ENCODE peak calls at places on chromosome 1, in eight cellular contexts. K, I, F, T, V, C, Q and X are unnamed samples.

GRCh38 chr1:218249757-218250156 is 35.3 kb upstream of the RRP15 start:
- DNase-seq in K (no peak), I (no peak), F (no peak), T (no peak), V (no peak), C (no peak), Q (no peak), X (no peak)

GRCh38 chr1:78434351-78434750 is 56.4 kb upstream of the PTGFR start:
- DNase-seq in K (no peak), I (no peak), F (no peak), T (no peak), V (no peak), C (no peak), Q (no peak), X (no peak)

GRCh38 chr1:29271724-29272123 is 35.4 kb downstream of the PTPRU start:
- DNase-seq in K (peak), I (peak), F (peak), T (peak), V (no peak), C (peak), Q (no peak), X (peak)

GRCh38 chr1:81155131-81155530 is 645.6 kb upstream of the ADGRL2 start:
- DNase-seq in K (no peak), I (peak), F (peak), T (no peak), V (no peak), C (peak), Q (no peak), X (peak)

GRCh38 chr1:207282496-207283380 is 38.7 kb upstream of the CD55 start:
- DNase-seq in K (peak), I (no peak), F (peak), T (no peak), V (no peak), C (peak), Q (no peak), X (no peak)

GRCh38 chr1:200907611-200908097 is 13.0 kb downstream of the INAVA start:
- DNase-seq in K (no peak), I (no peak), F (no peak), T (no peak), V (no peak), C (no peak), Q (no peak), X (no peak)

GRCh38 chr1:44212355-44213221 is 683 bp upstream of the DMAP1 start:
- DNase-seq in K (no peak), I (no peak), F (no peak), T (no peak), V (no peak), C (no peak), Q (no peak), X (no peak)

GRCh38 chr1:167849656-167850055 is 64.3 kb downstream of the ADCY10 start:
- DNase-seq in K (no peak), I (no peak), F (no peak), T (no peak), V (no peak), C (no peak), Q (no peak), X (no peak)

GRCh38 chr1:35120458-35121133 is 41.4 kb downstream of the ZMYM1 start:
- DNase-seq in K (peak), I (peak), F (peak), T (no peak), V (no peak), C (no peak), Q (no peak), X (no peak)

GRCh38 chr1:222283147-222283768 is 264.6 kb downstream of the HHIPL2 start:
- DNase-seq in K (no peak), I (peak), F (peak), T (no peak), V (no peak), C (no peak), Q (no peak), X (peak)

GRCh38 chr1:110056284-110056680 is 14.2 kb downstream of the ALX3 start:
- DNase-seq in K (no peak), I (no peak), F (no peak), T (no peak), V (no peak), C (no peak), Q (no peak), X (no peak)

GRCh38 chr1:204102719-204103118 is 29.8 kb downstream of the SOX13 start:
- DNase-seq in K (no peak), I (no peak), F (no peak), T (no peak), V (no peak), C (peak), Q (no peak), X (no peak)

GRCh38 chr1:23100074-23100748 is 68.4 kb downstream of the LUZP1 start:
- DNase-seq in K (peak), I (peak), F (peak), T (no peak), V (no peak), C (peak), Q (peak), X (peak)

GRCh38 chr1:247096544-247096943 is 7.6 kb downstream of the ZNF669 start:
- DNase-seq in K (no peak), I (no peak), F (no peak), T (no peak), V (no peak), C (no peak), Q (no peak), X (no peak)

GRCh38 chr1:10639301-10640078 is 157.0 kb downstream of the CASZ1 start:
- DNase-seq in K (no peak), I (no peak), F (peak), T (peak), V (no peak), C (no peak), Q (no peak), X (no peak)

GRCh38 chr1:7346600-7347570 is 424.2 kb upstream of the VAMP3 start:
- DNase-seq in K (no peak), I (no peak), F (no peak), T (no peak), V (no peak), C (no peak), Q (no peak), X (no peak)

GRCh38 chr1:173744651-173745050 is 29.9 kb downstream of the KLHL20 start:
- DNase-seq in K (no peak), I (no peak), F (no peak), T (no peak), V (no peak), C (no peak), Q (no peak), X (no peak)

GRCh38 chr1:20158358-20159070 is 19.4 kb downstream of the PLA2G2F start:
- DNase-seq in K (no peak), I (no peak), F (no peak), T (no peak), V (no peak), C (peak), Q (no peak), X (no peak)

GRCh38 chr1:25698252-25698651 is 81.7 kb downstream of the MAN1C1 start:
- DNase-seq in K (no peak), I (no peak), F (no peak), T (no peak), V (no peak), C (no peak), Q (no peak), X (no peak)

GRCh38 chr1:203690730-203691129 is 64.1 kb downstream of the ATP2B4 start:
- DNase-seq in K (no peak), I (no peak), F (no peak), T (no peak), V (no peak), C (peak), Q (no peak), X (no peak)

GRCh38 chr1:145901312-145902021 is 8.4 kb downstream of the ITGA10 start:
- DNase-seq in K (no peak), I (no peak), F (no peak), T (no peak), V (no peak), C (no peak), Q (peak), X (no peak)

GRCh38 chr1:14149431-14149830 is 449.1 kb upstream of the KAZN start:
- DNase-seq in K (no peak), I (no peak), F (no peak), T (no peak), V (no peak), C (no peak), Q (no peak), X (no peak)
- TF ChIP-seq CTCF in K (no peak), I (no peak), F (no peak), T (no peak), V (no peak), C (peak), Q (no peak), X (no peak)

GRCh38 chr1:64474639-64475038 is 4.7 kb downstream of the CACHD1 start:
- DNase-seq in K (peak), I (peak), F (peak), T (peak), V (no peak), C (peak), Q (peak), X (no peak)
- H3K4me3 ChIP-seq in K (no peak), I (no peak), F (no peak), T (no peak), V (no peak), C (no peak), Q (no peak), X (no peak)

DNA sequence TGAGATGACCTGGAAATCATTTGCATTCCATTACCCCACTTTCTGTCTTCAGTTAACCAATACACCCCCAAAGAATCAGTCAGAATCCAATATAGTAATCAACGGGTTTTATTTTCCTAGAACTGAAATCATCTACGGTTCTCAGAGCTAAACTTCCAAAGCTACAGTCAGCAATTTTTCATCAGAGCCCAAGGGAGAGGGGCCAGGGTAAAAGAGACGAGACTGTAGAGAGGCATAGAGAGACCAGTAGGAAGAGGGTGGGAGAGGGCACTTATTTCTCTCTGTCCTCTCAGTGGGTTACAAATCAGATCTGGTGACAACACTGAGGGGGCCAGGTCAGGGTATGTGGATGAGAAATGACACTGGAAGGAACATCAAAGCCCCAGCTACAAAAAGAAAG is 1.1 kb upstream of the MRPL24 start:
- DNase-seq in K (no peak), I (no peak), F (no peak), T (no peak), V (no peak), C (no peak), Q (no peak), X (no peak)
- TF ChIP-seq CTCF in K (no peak), I (no peak), F (no peak), T (no peak), V (no peak), C (no peak), Q (no peak), X (no peak)

DNA sequence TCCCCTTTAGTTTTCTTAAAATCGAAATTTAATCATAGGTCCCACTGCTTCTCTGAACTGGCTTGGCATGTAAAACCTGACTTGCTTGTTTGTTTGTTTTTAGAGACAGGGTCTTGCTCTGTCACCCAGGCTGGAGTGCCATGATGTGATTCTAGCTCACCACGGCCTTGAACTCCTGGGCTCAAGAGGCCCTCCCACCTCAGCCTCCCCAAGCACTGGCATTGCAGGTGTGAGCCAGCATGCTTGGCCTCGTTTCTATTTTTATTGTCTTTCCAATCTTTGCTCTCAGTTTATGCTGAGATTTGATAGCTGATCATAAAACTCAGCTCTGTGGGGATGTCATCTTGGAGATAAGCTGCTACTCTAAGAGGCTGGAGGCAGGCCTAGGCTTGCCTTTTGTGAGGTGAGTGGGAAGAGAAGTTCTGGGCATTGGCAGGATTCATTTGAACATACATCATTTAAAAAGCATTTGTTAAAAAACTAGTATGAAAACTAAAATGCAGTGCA is 51.5 kb upstream of the GCLM start:
- DNase-seq in K (no peak), I (no peak), F (no peak), T (no peak), V (no peak), C (peak), Q (no peak), X (peak)
- H3K4me3 ChIP-seq in K (no peak), I (no peak), F (no peak), T (no peak), V (no peak), C (no peak), Q (no peak), X (no peak)

GRCh38 chr1:108314815-108315214 is 70.9 kb upstream of the NBPF4 start:
- DNase-seq in K (no peak), I (no peak), F (no peak), T (no peak), V (no peak), C (no peak), Q (no peak), X (no peak)

GRCh38 chr1:108320851-108321250 is 77.0 kb upstream of the NBPF4 start:
- DNase-seq in K (no peak), I (no peak), F (no peak), T (no peak), V (no peak), C (no peak), Q (no peak), X (no peak)

GRCh38 chr1:108316545-108316944 is 72.7 kb upstream of the NBPF4 start:
- DNase-seq in K (no peak), I (peak), F (peak), T (no peak), V (no peak), C (peak), Q (no peak), X (no peak)
- TF ChIP-seq CTCF in K (no peak), I (peak), F (peak), T (no peak), V (no peak), C (peak), Q (no peak), X (peak)

GRCh38 chr1:51327386-51327785 is 3.0 kb downstream of the TTC39A start:
- DNase-seq in K (no peak), I (no peak), F (peak), T (no peak), V (no peak), C (peak), Q (no peak), X (no peak)

GRCh38 chr1:51330331-51331201 is at the start of gene TTC39A:
- DNase-seq in K (peak), I (no peak), F (no peak), T (no peak), V (no peak), C (no peak), Q (no peak), X (no peak)

GRCh38 chr1:51329443-51330325 is 678 bp downstream of the TTC39A start:
- DNase-seq in K (peak), I (no peak), F (no peak), T (peak), V (no peak), C (no peak), Q (no peak), X (no peak)

GRCh38 chr1:51328279-51328678 is 2.1 kb downstream of the TTC39A start:
- DNase-seq in K (no peak), I (no peak), F (no peak), T (no peak), V (no peak), C (no peak), Q (no peak), X (no peak)

GRCh38 chr1:51328926-51329325 is 1.4 kb downstream of the TTC39A start:
- DNase-seq in K (no peak), I (no peak), F (no peak), T (no peak), V (no peak), C (no peak), Q (no peak), X (no peak)
- H3K4me3 ChIP-seq in K (no peak), I (no peak), F (no peak), T (no peak), V (no peak), C (no peak), Q (no peak), X (no peak)

GRCh38 chr1:189678779-189679178 is 798.9 kb downstream of the BRINP3 start:
- DNase-seq in K (no peak), I (no peak), F (peak), T (no peak), V (no peak), C (no peak), Q (no peak), X (no peak)
- TF ChIP-seq CTCF in K (no peak), I (peak), F (no peak), T (no peak), V (no peak), C (peak), Q (no peak), X (no peak)

DNA sequence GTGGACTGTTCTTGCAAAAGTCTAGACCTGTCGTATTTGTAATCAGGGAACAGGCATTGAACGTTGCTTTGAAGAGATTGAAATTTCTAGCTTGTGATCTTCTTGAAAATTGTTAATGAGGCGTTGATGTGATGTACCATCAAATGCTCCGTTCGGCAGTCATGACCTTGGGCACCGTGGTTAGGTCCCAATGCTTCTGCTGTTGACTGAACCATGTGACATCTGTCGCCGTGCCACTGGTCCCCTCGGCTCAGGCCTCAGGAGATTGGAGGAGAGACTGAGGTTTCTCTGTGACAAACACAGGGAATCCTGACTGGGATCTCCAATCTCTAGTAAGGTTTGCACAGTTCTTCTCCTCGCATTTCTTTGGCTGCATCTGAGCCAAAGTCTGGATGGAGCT is 18.1 kb upstream of the KCNAB2 start:
- DNase-seq in K (no peak), I (no peak), F (no peak), T (no peak), V (no peak), C (no peak), Q (no peak), X (no peak)
- H3K4me3 ChIP-seq in K (peak), I (no peak), F (no peak), T (no peak), V (no peak), C (no peak), Q (peak), X (no peak)